ENCODE peak calls at places on chromosomes 1 and 21, in four cellular contexts. G is tibial nerve, C is adrenal gland, K is substantia nigra. N is an unnamed sample.

GRCh38 chr1:85681087-85681486 is 27.1 kb downstream of the ZNHIT6 start:
- DNase-seq in G (no peak), C (no peak), K (no peak), N (no peak)

GRCh38 chr1:32122141-32122540 is 14.3 kb downstream of the KPNA6 start:
- DNase-seq in G (no peak), C (peak), K (no peak), N (no peak)

GRCh38 chr1:20183876-20184275 is 2.0 kb upstream of the UBXN10 start:
- DNase-seq in G (no peak), C (peak), K (no peak), N (no peak)

GRCh38 chr1:219629481-219629880 is 16.6 kb upstream of the ZC3H11B start:
- DNase-seq in G (no peak), C (no peak), K (no peak), N (no peak)

GRCh38 chr21:25952306-25952705 is 217.5 kb downstream of the GABPA start:
- DNase-seq in G (no peak), C (no peak), K (no peak), N (no peak)

GRCh38 chr1:231748744-231749143 is 122.2 kb downstream of the DISC1 start:
- DNase-seq in G (no peak), C (no peak), K (no peak), N (no peak)

GRCh38 chr1:28602536-28603439 is 10.7 kb downstream of the RAB42 start:
- DNase-seq in G (peak), C (peak), K (peak), N (peak)

GRCh38 chr1:51612349-51612982 is 4.4 kb upstream of the OSBPL9 start:
- DNase-seq in G (no peak), C (no peak), K (no peak), N (no peak)

GRCh38 chr1:92599184-92599583 is 112.5 kb upstream of the GFI1 start:
- DNase-seq in G (no peak), C (no peak), K (no peak), N (no peak)

GRCh38 chr1:168391759-168392681 is 111.3 kb downstream of the TBX19 start:
- DNase-seq in G (no peak), C (peak), K (no peak), N (no peak)

GRCh38 chr1:238252033-238252802 is 361.5 kb upstream of the ZP4 start:
- DNase-seq in G (peak), C (peak), K (peak), N (no peak)

GRCh38 chr21:32826317-32827167 is 55.0 kb upstream of the PAXBP1 start:
- DNase-seq in G (no peak), C (peak), K (peak), N (no peak)

GRCh38 chr21:34509151-34509550 is 2.9 kb downstream of the KCNE1 start:
- DNase-seq in G (no peak), C (no peak), K (no peak), N (no peak)

GRCh38 chr1:67869233-67869632 is 36.0 kb upstream of the GNG12 start:
- DNase-seq in G (no peak), C (no peak), K (no peak), N (no peak)

GRCh38 chr1:183635112-183635605 is 424 bp downstream of the ARPC5 start:
- DNase-seq in G (no peak), C (peak), K (no peak), N (peak)

GRCh38 chr1:203281851-203282661 is 23.3 kb upstream of the BTG2 start:
- DNase-seq in G (no peak), C (peak), K (no peak), N (peak)

GRCh38 chr1:163170975-163171676 is 31.6 kb downstream of the RGS5 start:
- DNase-seq in G (no peak), C (no peak), K (no peak), N (no peak)

GRCh38 chr1:86380257-86380861 is 15.8 kb downstream of the ODF2L start:
- DNase-seq in G (no peak), C (no peak), K (no peak), N (no peak)

GRCh38 chr1:48560577-48560976 is 88.6 kb upstream of the SPATA6 start:
- DNase-seq in G (no peak), C (no peak), K (no peak), N (no peak)

GRCh38 chr1:198741744-198742143 is 102.9 kb downstream of the PTPRC start:
- DNase-seq in G (no peak), C (no peak), K (no peak), N (no peak)

GRCh38 chr1:19863804-19864203 is 18.4 kb upstream of the OTUD3 start:
- DNase-seq in G (no peak), C (no peak), K (no peak), N (no peak)

GRCh38 chr1:165598676-165599059 is 32.4 kb upstream of the MGST3 start:
- DNase-seq in G (no peak), C (no peak), K (no peak), N (no peak)

GRCh38 chr1:9293241-9293511 is 482 bp downstream of the SPSB1 start:
- DNase-seq in G (no peak), C (no peak), K (no peak), N (no peak)

GRCh38 chr1:234849824-234850223 is 239.8 kb upstream of the IRF2BP2 start:
- DNase-seq in G (no peak), C (no peak), K (no peak), N (no peak)

GRCh38 chr1:181501612-181502011 is 18.3 kb downstream of the CACNA1E start:
- DNase-seq in G (no peak), C (no peak), K (no peak), N (no peak)

GRCh38 chr1:119702384-119702783 is 9.3 kb upstream of the PHGDH start:
- DNase-seq in G (no peak), C (no peak), K (no peak), N (no peak)

GRCh38 chr1:21244986-21245687 is 45.1 kb downstream of the ECE1 start:
- DNase-seq in G (no peak), C (no peak), K (no peak), N (no peak)

GRCh38 chr1:31787261-31787660 is 23.1 kb upstream of the ADGRB2 start:
- DNase-seq in G (no peak), C (no peak), K (no peak), N (no peak)

GRCh38 chr1:33429332-33429731 is 1.6 kb downstream of the PHC2 start:
- DNase-seq in G (no peak), C (no peak), K (no peak), N (no peak)

GRCh38 chr1:21924503-21925005 is 12.6 kb downstream of the HSPG2 start:
- DNase-seq in G (no peak), C (peak), K (no peak), N (peak)

GRCh38 chr1:143619851-143620250 is 351.9 kb downstream of the FAM72C start:
- DNase-seq in G (no peak), C (no peak), K (no peak), N (no peak)

GRCh38 chr1:178496410-178497135 is at the start of gene CLEC20A:
- DNase-seq in G (no peak), C (peak), K (no peak), N (no peak)

GRCh38 chr1:7120863-7121621 is 335.8 kb downstream of the CAMTA1 start:
- DNase-seq in G (no peak), C (no peak), K (no peak), N (no peak)

GRCh38 chr1:171788696-171789095 is 7.2 kb downstream of the METTL13 start:
- DNase-seq in G (no peak), C (no peak), K (no peak), N (no peak)